ENCODE peak calls at places on chromosomes 16 and 17, in four cellular contexts. Q is neuronal stem cell; T is lung; K is CD4-positive, alpha-beta memory T cell. H is an unnamed sample.

GRCh38 chr16:27374231-27374793 is 27.7 kb upstream of the IL21R start:
- DNase-seq in Q (no peak), T (no peak), K (no peak), H (no peak)

GRCh38 chr17:70905796-70906195 is 736.5 kb downstream of the KCNJ2 start:
- DNase-seq in Q (no peak), T (peak), K (no peak), H (no peak)

GRCh38 chr16:31354394-31355291 is at the start of gene ITGAX:
- DNase-seq in Q (no peak), T (peak), K (peak), H (no peak)

GRCh38 chr16:50996166-50996565 is 154.9 kb downstream of the SALL1 start:
- DNase-seq in Q (no peak), T (no peak), K (no peak), H (no peak)

GRCh38 chr17:41415833-41416335 is 8.5 kb downstream of the KRT37 start:
- DNase-seq in Q (no peak), T (no peak), K (no peak), H (no peak)

GRCh38 chr16:61057635-61058034 is 978.6 kb downstream of the CDH8 start:
- DNase-seq in Q (no peak), T (no peak), K (no peak), H (no peak)

GRCh38 chr16:12010388-12011251 is 34.1 kb downstream of the SNX29 start:
- DNase-seq in Q (no peak), T (no peak), K (no peak), H (no peak)

GRCh38 chr16:73232555-73233422 is 184.9 kb upstream of the ZFHX3 start:
- DNase-seq in Q (no peak), T (no peak), K (no peak), H (no peak)

GRCh38 chr16:68369697-68370096 is 58.9 kb downstream of the PRMT7 start:
- DNase-seq in Q (no peak), T (no peak), K (peak), H (no peak)

GRCh38 chr17:37276475-37276874 is 99.3 kb upstream of the C17orf78 start:
- DNase-seq in Q (no peak), T (no peak), K (no peak), H (no peak)

GRCh38 chr16:68490829-68491575 is 42.7 kb upstream of the SMPD3 start:
- DNase-seq in Q (no peak), T (peak), K (no peak), H (no peak)

GRCh38 chr17:9306086-9306485 is 269.5 kb downstream of the STX8 start:
- DNase-seq in Q (no peak), T (no peak), K (no peak), H (no peak)

GRCh38 chr16:29025735-29026134 is 40.9 kb downstream of the LAT start:
- DNase-seq in Q (no peak), T (no peak), K (no peak), H (no peak)

GRCh38 chr16:17921357-17921978 is 415.1 kb downstream of the NPIPA8 start:
- DNase-seq in Q (no peak), T (no peak), K (peak), H (no peak)

GRCh38 chr17:76497979-76498885 is 3.0 kb downstream of the RHBDF2 start:
- DNase-seq in Q (no peak), T (peak), K (no peak), H (no peak)

GRCh38 chr16:58384437-58385055 is 7.7 kb upstream of the GINS3 start:
- DNase-seq in Q (no peak), T (no peak), K (no peak), H (no peak)

GRCh38 chr16:3068486-3068885 is 3.0 kb downstream of the IL32 start:
- DNase-seq in Q (no peak), T (no peak), K (no peak), H (no peak)

GRCh38 chr17:66508896-66509843 is 206.8 kb downstream of the PRKCA start:
- DNase-seq in Q (no peak), T (peak), K (no peak), H (no peak)

GRCh38 chr16:85460252-85460982 is 152.7 kb upstream of the GSE1 start:
- DNase-seq in Q (no peak), T (no peak), K (no peak), H (no peak)

GRCh38 chr16:67186550-67186950 is 2.8 kb upstream of the MATCAP1 start:
- DNase-seq in Q (no peak), T (no peak), K (no peak), H (no peak)

GRCh38 chr16:9441021-9441420 is 349.6 kb downstream of the HAPSTR1 start:
- DNase-seq in Q (no peak), T (no peak), K (no peak), H (no peak)

GRCh38 chr17:10295728-10296343 is 77.0 kb downstream of the MYH13 start:
- DNase-seq in Q (peak), T (peak), K (peak), H (no peak)

GRCh38 chr17:32755045-32755805 is 121.7 kb downstream of the MYO1D start:
- DNase-seq in Q (peak), T (no peak), K (peak), H (no peak)

GRCh38 chr16:4052801-4053662 is 63.2 kb downstream of the ADCY9 start:
- DNase-seq in Q (no peak), T (peak), K (no peak), H (peak)

GRCh38 chr16:71896688-71897368 is 1.5 kb downstream of the IST1 start:
- DNase-seq in Q (no peak), T (no peak), K (no peak), H (no peak)

GRCh38 chr16:71902656-71903365 is 7.5 kb downstream of the IST1 start:
- DNase-seq in Q (no peak), T (no peak), K (no peak), H (no peak)

GRCh38 chr16:71903608-71904007 is 8.3 kb downstream of the IST1 start:
- DNase-seq in Q (no peak), T (no peak), K (no peak), H (no peak)

GRCh38 chr16:71899171-71899570 is 3.8 kb downstream of the IST1 start:
- DNase-seq in Q (no peak), T (no peak), K (no peak), H (no peak)

DNA sequence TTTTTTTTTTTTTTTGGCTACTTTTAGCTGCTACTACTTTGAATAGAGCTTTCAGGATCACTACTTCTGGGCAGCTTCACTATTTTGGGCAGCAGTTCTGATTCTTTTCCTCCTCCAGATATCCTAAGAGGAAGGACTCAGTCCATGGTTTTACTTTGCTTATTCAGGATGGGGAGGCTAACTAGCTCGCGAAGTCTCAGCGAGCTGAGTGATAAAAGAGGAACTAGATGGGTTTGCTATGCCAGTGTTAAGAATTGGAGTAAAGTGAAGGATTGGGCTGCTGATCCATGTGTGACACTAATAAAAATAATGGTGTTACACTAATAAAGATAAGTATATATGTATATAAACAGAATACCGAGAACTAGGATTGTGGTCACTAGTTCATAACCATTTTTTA is 5.0 kb downstream of the IST1 start:
- DNase-seq in Q (no peak), T (no peak), K (no peak), H (no peak)
- H3K27ac ChIP-seq in Q (no peak), T (no peak), K (no peak), H (no peak)

DNA sequence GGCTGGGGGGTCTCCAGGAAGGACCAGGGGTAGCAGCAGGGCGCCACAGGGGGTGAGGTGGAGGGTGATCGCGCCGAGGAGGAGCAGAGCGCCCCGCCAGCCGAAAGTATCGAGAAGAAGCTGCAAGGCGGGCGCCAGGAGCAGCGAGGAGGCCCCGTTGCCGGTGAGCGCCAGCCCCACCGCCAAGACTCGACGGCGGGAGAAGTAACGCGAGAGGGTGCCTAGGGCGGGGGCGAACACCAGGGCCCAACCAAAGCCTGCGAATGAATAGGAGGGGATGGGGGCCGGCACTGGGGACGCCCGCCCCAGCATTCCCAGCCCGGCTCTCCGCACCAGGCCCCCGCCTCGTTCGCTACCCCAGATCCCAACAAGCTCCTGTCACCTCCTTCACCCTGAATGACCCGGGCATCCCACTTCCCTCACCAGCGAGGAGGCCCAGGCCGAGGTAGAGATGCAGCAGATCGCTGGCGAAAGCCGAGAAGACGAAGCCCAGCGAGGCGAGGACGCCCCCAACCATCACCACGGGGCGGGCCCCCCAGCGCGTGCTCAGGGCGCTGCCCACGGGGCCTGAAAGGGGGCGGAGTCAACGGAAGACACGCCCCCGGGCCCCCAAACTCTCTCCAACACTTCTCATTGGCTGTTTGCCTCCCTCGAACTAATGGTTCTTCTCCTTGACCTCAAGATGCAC is 1.2 kb downstream of the SLC16A11 start:
- DNase-seq in Q (no peak), T (no peak), K (peak), H (no peak)
- H3K27ac ChIP-seq in Q (no peak), T (no peak), K (peak), H (peak)

GRCh38 chr16:1325673-1326371 is 7.6 kb upstream of the BAIAP3 start:
- DNase-seq in Q (no peak), T (no peak), K (no peak), H (no peak)
- H3K27ac ChIP-seq in Q (no peak), T (no peak), K (no peak), H (no peak)

DNA sequence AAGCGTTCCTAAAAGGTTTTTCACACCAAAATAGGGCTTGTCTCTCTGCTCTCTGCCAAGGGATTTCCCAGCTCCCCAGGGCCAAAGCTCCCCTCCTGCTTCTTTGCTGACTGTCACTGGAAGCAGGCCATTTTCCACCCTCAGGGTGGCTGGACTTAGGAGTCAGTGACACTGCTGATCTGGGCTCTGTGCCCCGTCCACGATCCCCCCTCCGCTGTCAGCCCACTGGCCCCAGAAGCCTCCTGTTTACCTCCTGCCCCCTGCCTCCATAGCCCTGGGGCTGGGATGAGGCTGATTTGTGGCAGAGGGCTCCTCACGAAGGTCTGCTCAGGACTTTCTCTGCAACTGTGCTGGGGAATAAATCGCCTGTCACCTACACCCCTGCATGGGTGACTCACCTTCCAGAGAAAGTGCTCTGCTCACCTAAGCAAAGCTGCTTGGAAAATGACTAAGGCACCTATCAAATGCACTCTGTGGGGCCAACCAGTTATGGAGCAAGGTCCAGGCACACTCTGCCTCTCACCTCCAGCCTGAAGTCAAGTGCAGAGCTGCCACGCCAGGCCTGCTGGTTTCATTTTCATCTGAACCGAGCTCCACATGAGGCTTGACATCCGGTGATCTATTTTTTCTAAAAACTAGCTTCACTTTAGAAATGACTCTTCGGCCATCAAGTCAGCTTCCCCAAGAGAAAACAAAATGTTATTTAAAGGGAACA is 4.9 kb downstream of the MAP3K14 start:
- DNase-seq in Q (no peak), T (peak), K (peak), H (peak)
- H3K27ac ChIP-seq in Q (no peak), T (peak), K (peak), H (peak)

GRCh38 chr17:78785663-78786057 is 3.6 kb upstream of the CYTH1 start:
- DNase-seq in Q (no peak), T (no peak), K (no peak), H (no peak)
- H3K27ac ChIP-seq in Q (no peak), T (no peak), K (peak), H (no peak)